ENCODE peak calls at places on chromosome 11, in eight cellular contexts. Z, G, V, P, A, J, W and M are unnamed samples.

GRCh38 chr11:126929186-126930085 is 71.1 kb downstream of the KIRREL3 start:
- DNase-seq in A (no peak), P (no peak), Z (peak; percentile 26), V (no peak), J (no peak), G (peak; percentile 76), W (no peak), M (peak; percentile 59)

GRCh38 chr11:119805663-119806062 is 76.7 kb upstream of the NECTIN1 start:
- DNase-seq in W (no peak), J (no peak), Z (no peak), V (no peak), G (no peak), A (no peak), P (no peak), M (no peak)

GRCh38 chr11:68441466-68442230 is 18.9 kb upstream of the PPP6R3 start:
- DNase-seq in A (no peak), G (peak; percentile 72), W (no peak), P (peak; percentile 87), J (peak; percentile 32), V (no peak), Z (no peak), M (no peak)

GRCh38 chr11:80031014-80031565 is 590.3 kb upstream of the TENM4 start:
- DNase-seq in V (no peak), Z (no peak), P (no peak), J (no peak), A (no peak), G (no peak), W (no peak), M (no peak)

GRCh38 chr11:64936539-64936938 is 846 bp upstream of the GPHA2 start:
- DNase-seq in G (no peak), P (no peak), J (no peak), V (no peak), A (no peak), Z (no peak), W (no peak), M (no peak)

GRCh38 chr11:3232956-3233355 is 739 bp upstream of the MRGPRE start:
- DNase-seq in J (peak; percentile 77), V (no peak), P (no peak), W (no peak), G (no peak), A (no peak), Z (no peak), M (no peak)

GRCh38 chr11:33256031-33256807 is 962 bp upstream of the HIPK3 start:
- DNase-seq in J (peak; percentile 41), G (peak; percentile 40), Z (no peak), W (no peak), P (no peak), A (no peak), V (no peak), M (no peak)

GRCh38 chr11:104151404-104152204 is 12.3 kb downstream of the PDGFD start:
- DNase-seq in J (no peak), V (no peak), W (no peak), P (no peak), Z (no peak), A (no peak), G (peak; percentile 33), M (no peak)

GRCh38 chr11:118910309-118911112 is 15.2 kb downstream of the BCL9L start:
- DNase-seq in P (no peak), W (peak; percentile 60), J (peak; percentile 90), A (peak; percentile 82), Z (peak; percentile 71), V (peak; percentile 61), G (peak; percentile 96), M (no peak)